ENCODE peak calls at places on chromosomes 12 and 14, in nine cellular contexts. K is A549, U is sigmoid colon, R is breast epithelium, G is testis, J is stomach, W is adrenal gland, Y is ovary, A is HCT116. B is an unnamed sample.

GRCh38 chr14:50319721-50320120 is 7.6 kb downstream of the DMAC2L start:
- DNase-seq in U (no peak), R (no peak), Y (no peak), J (no peak), A (no peak), W (no peak), K (no peak), G (no peak), B (no peak)

GRCh38 chr12:132189378-132190011 is 45.2 kb downstream of the NOC4L start:
- DNase-seq in U (peak), K (peak), G (peak), J (peak), A (peak), Y (peak), W (peak), R (peak), B (peak)

GRCh38 chr12:84270470-84271140 is 642.0 kb downstream of the SLC6A15 start:
- DNase-seq in R (no peak), Y (no peak), U (no peak), K (peak), J (peak), W (peak), A (no peak), G (peak), B (no peak)

GRCh38 chr12:64665506-64665905 is 55.2 kb downstream of the RASSF3 start:
- DNase-seq in J (no peak), K (no peak), W (no peak), Y (no peak), A (no peak), U (no peak), G (no peak), R (no peak), B (no peak)

GRCh38 chr14:46378248-46378647 is 273.3 kb downstream of the RPL10L start:
- DNase-seq in K (peak), Y (no peak), J (no peak), G (no peak), A (no peak), R (no peak), W (no peak), U (no peak), B (no peak)

GRCh38 chr14:103683139-103683538 is 32.1 kb downstream of the XRCC3 start:
- DNase-seq in A (no peak), U (no peak), J (no peak), K (no peak), Y (no peak), G (no peak), R (no peak), W (no peak), B (no peak)

GRCh38 chr14:50675597-50675996 is 7.5 kb upstream of the SAV1 start:
- DNase-seq in W (no peak), K (peak), R (no peak), J (no peak), Y (no peak), G (no peak), U (no peak), A (no peak), B (no peak)

GRCh38 chr12:53219116-53219955 is 12.3 kb upstream of the ITGB7 start:
- DNase-seq in G (no peak), R (no peak), J (no peak), Y (no peak), W (no peak), K (peak), A (no peak), U (no peak), B (no peak)

GRCh38 chr12:79618848-79619404 is 71.8 kb downstream of the PAWR start:
- DNase-seq in A (no peak), Y (no peak), G (no peak), K (peak), R (no peak), J (no peak), W (no peak), U (no peak), B (no peak)

GRCh38 chr12:104578453-104578852 is 121.7 kb downstream of the CHST11 start:
- DNase-seq in J (no peak), W (peak), Y (no peak), U (no peak), A (no peak), R (no peak), K (peak), G (no peak), B (no peak)

GRCh38 chr12:89695100-89695499 is 13.5 kb downstream of the ATP2B1 start:
- DNase-seq in U (no peak), W (no peak), A (no peak), Y (no peak), R (no peak), G (no peak), K (no peak), J (no peak), B (no peak)

GRCh38 chr14:102085503-102085902 is 1.3 kb downstream of the HSP90AA1 start:
- DNase-seq in K (no peak), J (no peak), Y (no peak), U (no peak), R (no peak), A (no peak), W (no peak), G (no peak), B (no peak)
- TF ChIP-seq POLR2A in K (no peak), J (no peak), Y (no peak), U (no peak), R (no peak), A (no peak), W (no peak), G (no peak), B (no peak)

DNA sequence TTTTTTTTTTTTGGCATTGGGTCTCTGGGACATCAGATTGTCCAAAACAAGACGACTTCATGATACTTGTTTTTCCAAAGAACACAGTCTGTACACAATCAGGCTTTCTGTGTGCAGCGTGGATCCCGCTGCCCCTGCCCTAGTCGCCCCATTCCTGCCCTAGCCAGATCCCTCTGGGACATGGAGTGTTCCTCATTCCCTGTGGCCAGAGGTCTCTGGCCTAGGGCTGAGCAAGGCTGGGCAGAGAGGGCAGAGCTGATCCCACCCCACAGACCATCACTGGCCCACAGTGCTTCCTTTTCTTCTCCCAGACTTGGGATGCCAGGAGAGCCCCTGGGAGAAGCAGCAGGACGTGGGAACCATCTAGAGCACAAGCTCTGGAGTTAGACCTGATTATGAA is 20.9 kb upstream of the EIF2B2 start:
- DNase-seq in J (no peak), W (peak), R (no peak), Y (no peak), A (no peak), G (peak), K (no peak), U (no peak), B (peak)
- H3K4me3 ChIP-seq in J (no peak), W (no peak), R (no peak), Y (no peak), A (no peak), G (no peak), K (no peak), U (no peak), B (no peak)

GRCh38 chr12:124566181-124567034 is 1.0 kb downstream of the NCOR2 start:
- DNase-seq in J (peak), K (peak), G (peak), A (peak), U (peak), W (peak), R (peak), Y (peak), B (peak)
- TF ChIP-seq POLR2A in J (no peak), K (no peak), G (no peak), A (no peak), U (peak), W (peak), R (no peak), Y (peak), B (no peak)

GRCh38 chr12:18752280-18752920 is 14.5 kb downstream of the CAPZA3 start:
- DNase-seq in J (no peak), R (no peak), Y (peak), U (no peak), G (peak), K (peak), A (no peak), W (peak), B (no peak)
- H3K4me3 ChIP-seq in J (no peak), R (no peak), Y (no peak), U (no peak), G (no peak), K (no peak), A (no peak), W (no peak), B (no peak)